ENCODE peak calls at places on chromosomes 6 and 20, in four cellular contexts. One of them, this sample, is unnamed.

GRCh38 chr6:36642913-36643817 is 35.3 kb upstream of the CDKN1A start:
- DNase-seq in HepG2: peak
- DNase-seq in K562: no peak
- DNase-seq in A549: peak
- DNase-seq in this sample: no peak

GRCh38 chr20:50366270-50367103 is 143.7 kb upstream of the PTPN1 start:
- DNase-seq in K562: no peak
- DNase-seq in A549: peak
- DNase-seq in HepG2: peak
- DNase-seq in this sample: no peak

GRCh38 chr6:128327890-128328289 is 192.5 kb downstream of the PTPRK start:
- DNase-seq in K562: no peak
- DNase-seq in A549: peak
- DNase-seq in HepG2: peak
- DNase-seq in this sample: peak

GRCh38 chr20:31695849-31696804 is 26.5 kb downstream of the BCL2L1 start:
- DNase-seq in A549: peak
- DNase-seq in K562: no peak
- DNase-seq in HepG2: peak
- DNase-seq in this sample: no peak

GRCh38 chr6:148771212-148771601 is 24.4 kb downstream of the UST start:
- DNase-seq in A549: no peak
- DNase-seq in HepG2: no peak
- DNase-seq in K562: no peak
- DNase-seq in this sample: no peak

GRCh38 chr20:46304361-46304760 is 3.9 kb downstream of the CDH22 start:
- DNase-seq in HepG2: no peak
- DNase-seq in A549: no peak
- DNase-seq in K562: no peak
- DNase-seq in this sample: no peak

GRCh38 chr20:689348-689747 is 13.7 kb upstream of the SCRT2 start:
- DNase-seq in K562: no peak
- DNase-seq in A549: no peak
- DNase-seq in HepG2: no peak
- DNase-seq in this sample: no peak

GRCh38 chr20:48601798-48602197 is 226.0 kb downstream of the PREX1 start:
- DNase-seq in HepG2: no peak
- DNase-seq in K562: no peak
- DNase-seq in A549: no peak
- DNase-seq in this sample: no peak

GRCh38 chr20:63103402-63104311 is 96.9 kb upstream of the BHLHE23 start:
- DNase-seq in K562: no peak
- DNase-seq in A549: peak
- DNase-seq in HepG2: no peak
- DNase-seq in this sample: no peak

GRCh38 chr6:130500693-130501092 is 134.9 kb downstream of the TMEM200A start:
- DNase-seq in HepG2: no peak
- DNase-seq in K562: no peak
- DNase-seq in A549: no peak
- DNase-seq in this sample: no peak

GRCh38 chr20:25541676-25542075 is 43.7 kb downstream of the NINL start:
- DNase-seq in A549: no peak
- DNase-seq in HepG2: no peak
- DNase-seq in K562: no peak
- DNase-seq in this sample: no peak

GRCh38 chr6:150185697-150186096 is 42.9 kb downstream of the PPP1R14C start:
- DNase-seq in K562: no peak
- DNase-seq in A549: no peak
- DNase-seq in HepG2: no peak
- DNase-seq in this sample: no peak

GRCh38 chr6:484086-484728 is 92.7 kb downstream of the IRF4 start:
- DNase-seq in HepG2: no peak
- DNase-seq in K562: no peak
- DNase-seq in A549: no peak
- DNase-seq in this sample: no peak

GRCh38 chr20:57133926-57134650 is 132.4 kb downstream of the BMP7 start:
- DNase-seq in K562: no peak
- DNase-seq in HepG2: no peak
- DNase-seq in A549: no peak
- DNase-seq in this sample: no peak

GRCh38 chr6:5521322-5521721 is 260.0 kb downstream of the FARS2 start:
- DNase-seq in HepG2: no peak
- DNase-seq in A549: no peak
- DNase-seq in K562: no peak
- DNase-seq in this sample: no peak

GRCh38 chr6:19153270-19153980 is 683.7 kb upstream of the ID4 start:
- DNase-seq in A549: no peak
- DNase-seq in HepG2: no peak
- DNase-seq in K562: no peak
- DNase-seq in this sample: no peak

GRCh38 chr20:16574656-16575355 is 1.6 kb upstream of the KIF16B start:
- DNase-seq in HepG2: peak
- DNase-seq in A549: peak
- DNase-seq in K562: peak
- DNase-seq in this sample: peak

GRCh38 chr6:136616527-136616926 is 66.3 kb upstream of the MAP7 start:
- DNase-seq in K562: no peak
- DNase-seq in HepG2: no peak
- DNase-seq in A549: no peak
- DNase-seq in this sample: no peak

GRCh38 chr6:26300828-26301227 is 64.2 kb upstream of the BTN3A2 start:
- DNase-seq in HepG2: no peak
- DNase-seq in A549: no peak
- DNase-seq in K562: no peak
- DNase-seq in this sample: no peak

GRCh38 chr6:151389640-151390275 is 1.6 kb downstream of the ZBTB2 start:
- DNase-seq in A549: no peak
- DNase-seq in K562: peak
- DNase-seq in HepG2: peak
- DNase-seq in this sample: peak

GRCh38 chr20:2349801-2350200 is 30.9 kb upstream of the TGM6 start:
- DNase-seq in A549: no peak
- DNase-seq in HepG2: peak
- DNase-seq in K562: no peak
- DNase-seq in this sample: no peak

GRCh38 chr20:53943522-53944291 is 126.7 kb downstream of the BCAS1 start:
- DNase-seq in HepG2: peak
- DNase-seq in A549: no peak
- DNase-seq in K562: peak
- DNase-seq in this sample: no peak

GRCh38 chr20:63311186-63311832 is 18.3 kb downstream of the COL20A1 start:
- DNase-seq in HepG2: no peak
- DNase-seq in A549: no peak
- DNase-seq in K562: no peak
- DNase-seq in this sample: no peak

GRCh38 chr20:31757254-31757653 is 18.2 kb downstream of the TPX2 start:
- DNase-seq in HepG2: no peak
- DNase-seq in A549: no peak
- DNase-seq in K562: no peak
- DNase-seq in this sample: no peak

GRCh38 chr6:3426091-3426780 is 30.6 kb downstream of the SLC22A23 start:
- DNase-seq in K562: no peak
- DNase-seq in HepG2: no peak
- DNase-seq in A549: no peak
- DNase-seq in this sample: no peak

GRCh38 chr20:57013741-57014140 is 252.7 kb downstream of the BMP7 start:
- DNase-seq in K562: peak
- DNase-seq in HepG2: no peak
- DNase-seq in A549: no peak
- DNase-seq in this sample: peak

GRCh38 chr6:75278474-75279077 is 6.0 kb downstream of the TMEM30A start:
- DNase-seq in A549: no peak
- DNase-seq in K562: no peak
- DNase-seq in HepG2: no peak
- DNase-seq in this sample: no peak

GRCh38 chr6:93794161-93794560 is 374.8 kb upstream of the EPHA7 start:
- DNase-seq in K562: no peak
- DNase-seq in A549: no peak
- DNase-seq in HepG2: no peak
- DNase-seq in this sample: no peak

GRCh38 chr6:99993146-99993532 is 884 bp downstream of the MCHR2 start:
- DNase-seq in HepG2: no peak
- DNase-seq in K562: no peak
- DNase-seq in A549: no peak
- DNase-seq in this sample: no peak

GRCh38 chr6:145789443-145789842 is 25.2 kb downstream of the FBXO30 start:
- DNase-seq in HepG2: no peak
- DNase-seq in A549: no peak
- DNase-seq in K562: no peak
- DNase-seq in this sample: no peak
- TF ChIP-seq HMGXB4 in HepG2: no peak
- TF ChIP-seq HMGXB4 in A549: no peak
- TF ChIP-seq HMGXB4 in K562: no peak
- TF ChIP-seq HMGXB4 in this sample: no peak

GRCh38 chr6:117395164-117395563 is 30.6 kb downstream of the ROS1 start:
- DNase-seq in K562: no peak
- DNase-seq in A549: no peak
- DNase-seq in HepG2: no peak
- DNase-seq in this sample: no peak

GRCh38 chr6:117387454-117387974 is 38.2 kb downstream of the ROS1 start:
- DNase-seq in K562: no peak
- DNase-seq in HepG2: no peak
- DNase-seq in A549: no peak
- DNase-seq in this sample: no peak

GRCh38 chr6:117391874-117392583 is 33.7 kb downstream of the ROS1 start:
- DNase-seq in K562: no peak
- DNase-seq in A549: no peak
- DNase-seq in HepG2: no peak
- DNase-seq in this sample: no peak

GRCh38 chr6:117384659-117385058 is 41.1 kb downstream of the ROS1 start:
- DNase-seq in K562: no peak
- DNase-seq in HepG2: no peak
- DNase-seq in A549: no peak
- DNase-seq in this sample: no peak

DNA sequence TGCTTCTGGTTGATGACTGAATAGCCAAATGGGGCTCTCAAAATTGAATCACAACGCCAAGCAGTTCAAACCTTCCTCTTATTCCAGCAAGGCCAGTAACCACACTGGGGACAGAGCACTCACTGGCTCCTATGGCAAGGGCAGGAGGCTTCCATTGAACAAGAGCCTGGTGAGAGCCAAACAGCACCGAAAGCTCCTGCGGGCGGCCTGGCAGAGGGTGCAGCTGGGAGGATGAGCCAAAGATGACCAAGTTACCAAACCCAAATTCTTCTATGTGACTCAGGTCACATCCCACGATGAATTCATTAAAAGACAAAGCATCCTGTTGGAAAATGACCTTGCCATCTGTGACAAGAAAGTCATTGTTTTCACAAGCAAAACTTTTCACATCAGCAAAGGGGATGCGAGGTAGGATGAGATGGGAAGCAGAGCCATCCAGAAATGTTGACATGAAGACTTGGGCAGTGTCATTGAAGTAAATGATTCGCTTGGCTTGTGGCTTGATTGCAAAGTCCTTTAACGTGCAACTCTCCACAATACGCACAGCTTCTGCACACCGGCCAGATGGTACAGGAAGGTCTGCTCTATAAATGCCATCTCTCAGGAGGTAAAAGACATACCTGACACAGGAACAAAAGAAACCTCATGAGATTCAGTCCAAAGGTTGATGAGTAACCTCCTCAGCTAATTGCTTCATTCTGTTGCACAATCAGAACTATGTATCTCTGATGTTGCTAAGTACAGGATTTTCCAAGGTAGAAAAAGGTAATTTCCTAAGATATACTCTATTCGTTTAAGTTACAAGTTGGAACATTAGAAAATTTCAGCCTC is 36.3 kb downstream of the ROS1 start:
- DNase-seq in A549: peak
- DNase-seq in HepG2: peak
- DNase-seq in K562: no peak
- DNase-seq in this sample: no peak
- TF ChIP-seq JUN in A549: no peak
- TF ChIP-seq JUN in HepG2: no peak
- TF ChIP-seq JUN in K562: no peak
- TF ChIP-seq JUN in this sample: no peak

DNA sequence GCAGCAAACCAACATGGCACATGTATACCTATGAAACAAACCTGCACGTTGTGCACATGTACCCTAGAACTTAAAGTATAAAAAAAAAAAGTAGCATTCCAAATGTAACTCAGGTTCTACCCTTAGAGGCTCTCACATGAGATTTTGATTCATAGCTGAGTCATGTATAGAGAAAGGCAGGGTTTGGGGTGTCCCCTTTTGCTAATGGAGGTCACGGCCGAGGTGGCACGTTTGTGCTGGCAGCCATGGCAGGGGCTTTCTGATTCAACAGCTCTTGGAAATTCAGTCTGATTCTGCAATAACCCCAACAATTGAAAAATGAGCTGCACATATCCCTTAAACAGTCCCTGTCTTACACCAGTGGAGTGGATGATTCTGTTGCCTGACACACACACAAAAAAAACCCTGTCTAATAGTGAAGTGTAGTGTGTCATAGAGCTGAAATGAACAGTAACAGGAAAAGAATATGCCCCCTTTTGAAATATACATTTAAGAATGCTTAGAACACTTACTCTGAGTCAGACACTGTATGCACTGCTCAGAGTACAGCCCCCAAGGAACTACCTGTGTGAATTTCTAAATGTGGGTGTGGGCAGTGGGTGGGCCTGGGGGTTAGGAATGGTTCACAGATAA is 40.4 kb upstream of the ARG1 start:
- DNase-seq in HepG2: no peak
- DNase-seq in A549: no peak
- DNase-seq in K562: no peak
- DNase-seq in this sample: no peak
- TF ChIP-seq HMGXB4 in HepG2: no peak
- TF ChIP-seq HMGXB4 in A549: no peak
- TF ChIP-seq HMGXB4 in K562: no peak
- TF ChIP-seq HMGXB4 in this sample: no peak

GRCh38 chr6:101392561-101393230 is 812 bp upstream of the GRIK2 start:
- DNase-seq in A549: no peak
- DNase-seq in K562: no peak
- DNase-seq in HepG2: no peak
- DNase-seq in this sample: peak

GRCh38 chr6:101396552-101397173 is 3.2 kb downstream of the GRIK2 start:
- DNase-seq in A549: peak
- DNase-seq in HepG2: peak
- DNase-seq in K562: peak
- DNase-seq in this sample: peak

GRCh38 chr6:101397199-101397598 is 3.7 kb downstream of the GRIK2 start:
- DNase-seq in K562: peak
- DNase-seq in HepG2: peak
- DNase-seq in A549: peak
- DNase-seq in this sample: no peak

GRCh38 chr6:101393291-101394251 is at the start of gene GRIK2:
- DNase-seq in HepG2: no peak
- DNase-seq in K562: peak
- DNase-seq in A549: no peak
- DNase-seq in this sample: peak

DNA sequence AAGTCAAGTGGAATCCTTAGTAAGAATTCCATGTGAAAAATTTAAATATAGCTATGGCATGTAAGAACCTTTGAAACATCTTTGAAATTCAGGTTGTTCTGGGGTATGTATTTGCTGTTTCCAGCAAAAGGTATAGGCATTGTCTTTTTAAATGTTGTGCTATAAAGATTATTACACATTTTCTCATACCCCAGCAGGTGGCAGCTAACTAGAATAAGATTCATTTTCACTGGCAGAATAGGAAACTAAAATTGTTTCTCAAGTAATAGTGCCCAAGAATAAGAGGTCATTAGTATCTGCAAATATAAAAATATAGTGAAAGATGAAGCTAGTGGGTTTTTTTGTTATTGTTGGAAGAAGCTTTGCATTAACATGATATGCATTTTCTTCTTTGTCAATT is 1.8 kb downstream of the GRIK2 start:
- DNase-seq in K562: no peak
- DNase-seq in A549: no peak
- DNase-seq in HepG2: no peak
- DNase-seq in this sample: no peak
- TF ChIP-seq JUN in K562: no peak
- TF ChIP-seq JUN in A549: no peak
- TF ChIP-seq JUN in HepG2: no peak
- TF ChIP-seq JUN in this sample: no peak